ENCODE peak calls at places on chromosomes 4 and X, in seven cellular contexts. Y is HFF-Myc; O is ovary; C is pancreas; P is NCI-H2081; Q is CD4-positive, CD25-positive, alpha-beta regulatory T cell; N is mucosa of descending colon. S is an unnamed sample.

GRCh38 chr4:66252291-66252690 is 582.0 kb upstream of the EPHA5 start:
- DNase-seq in Y (no peak), O (no peak), C (no peak), P (no peak), Q (no peak), N (no peak), S (no peak)

GRCh38 chr4:69523385-69524132 is 27.9 kb upstream of the UGT2B4 start:
- DNase-seq in Y (no peak), O (no peak), C (no peak), P (no peak), Q (no peak), N (no peak), S (no peak)

GRCh38 chrX:9635805-9636204 is 129.8 kb downstream of the GPR143 start:
- DNase-seq in Y (no peak), O (no peak), C (no peak), P (no peak), Q (no peak), N (no peak), S (no peak)

GRCh38 chr4:41661447-41662076 is 87.0 kb downstream of the PHOX2B start:
- DNase-seq in Y (peak; percentile 33), O (peak; percentile 50), C (peak; percentile 25), P (peak; percentile 7), Q (peak; percentile 4), N (peak; percentile 68), S (peak; percentile 65)

GRCh38 chrX:102711872-102712215 is 404 bp upstream of the GPRASP2 start:
- DNase-seq in Y (no peak), O (peak; percentile 53), C (no peak), P (no peak), Q (no peak), N (no peak), S (no peak)

GRCh38 chr4:141646969-141647368 is 10.6 kb downstream of the IL15 start:
- DNase-seq in Y (no peak), O (no peak), C (no peak), P (no peak), Q (no peak), N (no peak), S (no peak)

GRCh38 chr4:105147226-105148151 is 813 bp downstream of the TET2 start:
- DNase-seq in Y (no peak), O (peak; percentile 36), C (peak; percentile 42), P (peak; percentile 29), Q (peak; percentile 37), N (peak; percentile 49), S (peak; percentile 48)

GRCh38 chr4:184762100-184762499 is 28.2 kb upstream of the CENPU start:
- DNase-seq in Y (no peak), O (no peak), C (no peak), P (no peak), Q (peak; percentile 56), N (no peak), S (no peak)

GRCh38 chrX:150574824-150575409 is 6.5 kb downstream of the MTM1 start:
- DNase-seq in Y (no peak), O (no peak), C (no peak), P (no peak), Q (peak; percentile 23), N (no peak), S (no peak)

GRCh38 chr4:145347684-145348083 is 134.0 kb upstream of the SMAD1 start:
- DNase-seq in Y (no peak), O (no peak), C (no peak), P (no peak), Q (no peak), N (no peak), S (no peak)

GRCh38 chr4:153486281-153487151 is 20.4 kb downstream of the TMEM131L start:
- DNase-seq in Y (no peak), O (no peak), C (peak; percentile 54), P (no peak), Q (no peak), N (no peak), S (no peak)

GRCh38 chr4:106019771-106020170 is 124.5 kb downstream of the NPNT start:
- DNase-seq in Y (no peak), O (no peak), C (no peak), P (no peak), Q (no peak), N (no peak), S (no peak)

GRCh38 chr4:139710073-139710472 is 44.5 kb downstream of the MGST2 start:
- DNase-seq in Y (no peak), O (no peak), C (no peak), P (no peak), Q (no peak), N (no peak), S (no peak)

GRCh38 chr4:177255359-177255758 is 54.3 kb upstream of the NEIL3 start:
- DNase-seq in Y (no peak), O (no peak), C (no peak), P (no peak), Q (no peak), N (no peak), S (no peak)

GRCh38 chrX:44474410-44474809 is 68.2 kb downstream of the FUNDC1 start:
- DNase-seq in Y (no peak), O (no peak), C (no peak), P (no peak), Q (no peak), N (no peak), S (no peak)

GRCh38 chr4:173346074-173346473 is 11.9 kb upstream of the HMGB2 start:
- DNase-seq in Y (no peak), O (no peak), C (no peak), P (no peak), Q (no peak), N (no peak), S (no peak)

GRCh38 chr4:19809989-19810388 is 441.7 kb upstream of the SLIT2 start:
- DNase-seq in Y (no peak), O (no peak), C (no peak), P (no peak), Q (no peak), N (no peak), S (no peak)

GRCh38 chrX:150805736-150806135 is 92.7 kb downstream of the CD99L2 start:
- DNase-seq in Y (no peak), O (no peak), C (no peak), P (no peak), Q (no peak), N (no peak), S (no peak)

GRCh38 chr4:11376571-11376970 is 52.1 kb downstream of the HS3ST1 start:
- DNase-seq in Y (no peak), O (no peak), C (no peak), P (no peak), Q (no peak), N (no peak), S (no peak)

GRCh38 chr4:174544496-174544895 is 22.2 kb upstream of the HPGD start:
- DNase-seq in Y (no peak), O (no peak), C (no peak), P (no peak), Q (no peak), N (no peak), S (no peak)

GRCh38 chr4:88719381-88719780 is 21.8 kb upstream of the NAP1L5 start:
- DNase-seq in Y (no peak), O (no peak), C (no peak), P (no peak), Q (no peak), N (no peak), S (no peak)

GRCh38 chr4:139555705-139556070 is 331 bp downstream of the SETD7 start:
- DNase-seq in Y (no peak), O (peak; percentile 74), C (peak; percentile 48), P (no peak), Q (no peak), N (peak; percentile 43), S (peak; percentile 58)

GRCh38 chr4:6732441-6733357 is 16.7 kb downstream of the BLOC1S4 start:
- DNase-seq in Y (no peak), O (no peak), C (no peak), P (no peak), Q (no peak), N (peak; percentile 46), S (peak; percentile 87)

S was measured in adrenal gland.